ENCODE peak calls at places on chromosomes 16 and 17, in six cellular contexts. S, Z, Y, P, L and I are unnamed samples.

GRCh38 chr17:40281663-40282062 is 6.0 kb upstream of the CDC6 start:
- DNase-seq in P (no peak), Z (no peak), S (no peak), Y (no peak), L (no peak), I (no peak)

GRCh38 chr16:54242199-54242598 is 44.4 kb downstream of the IRX3 start:
- DNase-seq in L (no peak), P (peak), Y (no peak), S (no peak), Z (peak), I (no peak)

GRCh38 chr17:33562792-33563191 is 269.7 kb upstream of the ASIC2 start:
- DNase-seq in P (no peak), Y (no peak), Z (no peak), L (no peak), S (no peak), I (no peak)

GRCh38 chr17:75979705-75980187 is 706 bp downstream of the TEN1 start:
- DNase-seq in Y (no peak), Z (no peak), L (peak), P (no peak), S (no peak), I (no peak)

GRCh38 chr17:7842380-7842949 is 8.4 kb downstream of the KDM6B start:
- DNase-seq in P (peak), S (peak), L (peak), Z (peak), Y (peak), I (peak)

GRCh38 chr16:77589071-77589755 is 133.1 kb upstream of the NUDT7 start:
- DNase-seq in Z (no peak), S (no peak), Y (no peak), L (peak), P (no peak), I (no peak)

GRCh38 chr16:66223176-66223780 is 143.2 kb upstream of the CDH5 start:
- DNase-seq in P (no peak), Z (no peak), S (no peak), Y (no peak), L (peak), I (no peak)

GRCh38 chr16:88380099-88380498 is 2.7 kb upstream of the ZNF469 start:
- DNase-seq in P (no peak), S (no peak), Y (no peak), L (no peak), Z (no peak), I (no peak)

GRCh38 chr16:73196670-73197069 is 148.7 kb upstream of the ZFHX3 start:
- DNase-seq in P (peak), L (peak), S (peak), Z (peak), Y (peak), I (peak)

GRCh38 chr16:4734063-4734729 is at the start of the genes ANKS3 and DNAAF8:
- DNase-seq in L (peak), Z (peak), S (peak), P (peak), Y (peak), I (peak)
- H3K27ac ChIP-seq in L (peak), Z (peak), S (peak), P (peak), Y (peak), I (peak)

GRCh38 chr17:65231086-65231485 is 93.9 kb downstream of the RGS9 start:
- DNase-seq in S (no peak), P (peak), Y (no peak), L (no peak), Z (no peak), I (no peak)

GRCh38 chr17:65230040-65230439 is 92.9 kb downstream of the RGS9 start:
- DNase-seq in L (no peak), S (no peak), P (peak), Y (no peak), Z (no peak), I (no peak)

GRCh38 chr17:65229596-65229995 is 92.4 kb downstream of the RGS9 start:
- DNase-seq in Z (no peak), L (no peak), Y (no peak), S (no peak), P (no peak), I (no peak)

GRCh38 chr17:65228734-65229390 is 91.7 kb downstream of the RGS9 start:
- DNase-seq in Z (peak), S (no peak), Y (no peak), P (no peak), L (peak), I (peak)

DNA sequence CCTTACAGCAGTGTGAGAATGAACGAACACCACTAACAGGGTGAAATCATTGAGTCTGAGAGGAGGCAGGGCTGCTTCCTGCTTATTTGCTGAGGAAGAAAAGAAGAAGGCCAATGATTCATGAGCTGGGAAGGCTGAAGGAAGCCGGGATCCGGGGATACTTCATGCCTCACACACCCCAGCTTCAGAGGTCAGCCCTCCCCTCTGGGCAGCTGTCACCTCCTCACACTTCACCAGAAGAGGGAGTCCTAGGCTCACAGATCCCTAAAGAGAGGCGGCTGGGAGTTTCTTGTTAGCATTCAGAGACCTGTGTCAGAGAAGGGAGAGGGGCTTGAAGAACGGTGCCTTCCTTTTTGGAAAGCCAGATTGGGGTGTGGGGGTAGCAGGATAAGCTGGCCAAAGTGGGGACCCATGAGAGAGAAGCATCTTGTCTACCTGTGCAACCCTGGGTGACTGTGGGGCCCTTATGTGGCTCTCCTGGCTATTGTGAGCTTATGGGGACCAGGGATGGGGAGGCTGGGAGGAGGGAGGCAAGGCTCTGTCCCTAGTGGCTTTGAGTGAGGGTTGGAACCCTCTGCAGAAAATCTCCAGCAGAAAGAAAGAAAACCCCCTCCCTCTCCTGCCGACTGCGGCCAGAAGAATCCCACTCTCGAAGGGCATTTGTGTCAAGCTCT is 94.6 kb downstream of the RGS9 start:
- DNase-seq in Z (peak), Y (no peak), S (peak), L (peak), P (peak), I (peak)
- TF ChIP-seq CTCF in Z (peak), Y (peak), S (peak), L (peak), P (peak), I (peak)

GRCh38 chr17:16889088-16889465 is 82.8 kb downstream of the TNFRSF13B start:
- DNase-seq in Y (no peak), L (no peak), S (no peak), Z (no peak), P (no peak), I (no peak)
- H3K27ac ChIP-seq in Y (no peak), L (no peak), S (no peak), Z (no peak), P (no peak), I (no peak)

GRCh38 chr16:85515830-85516397 is 97.2 kb upstream of the GSE1 start:
- DNase-seq in Z (no peak), P (no peak), S (no peak), L (no peak), Y (no peak), I (peak)
- TF ChIP-seq CTCF in Z (no peak), P (no peak), S (no peak), L (no peak), Y (no peak), I (no peak)

GRCh38 chr17:17173921-17174320 is 32.2 kb downstream of the PLD6 start:
- DNase-seq in S (no peak), Y (no peak), P (no peak), Z (no peak), L (no peak), I (no peak)

GRCh38 chr17:17171991-17172939 is 33.9 kb downstream of the PLD6 start:
- DNase-seq in S (no peak), Y (peak), Z (no peak), L (no peak), P (no peak), I (no peak)

GRCh38 chr17:17171186-17171585 is 34.9 kb downstream of the PLD6 start:
- DNase-seq in L (no peak), Z (no peak), Y (no peak), P (no peak), S (no peak), I (no peak)

GRCh38 chr17:17175340-17175739 is 30.8 kb downstream of the PLD6 start:
- DNase-seq in Y (no peak), S (no peak), P (no peak), Z (no peak), L (no peak), I (no peak)

DNA sequence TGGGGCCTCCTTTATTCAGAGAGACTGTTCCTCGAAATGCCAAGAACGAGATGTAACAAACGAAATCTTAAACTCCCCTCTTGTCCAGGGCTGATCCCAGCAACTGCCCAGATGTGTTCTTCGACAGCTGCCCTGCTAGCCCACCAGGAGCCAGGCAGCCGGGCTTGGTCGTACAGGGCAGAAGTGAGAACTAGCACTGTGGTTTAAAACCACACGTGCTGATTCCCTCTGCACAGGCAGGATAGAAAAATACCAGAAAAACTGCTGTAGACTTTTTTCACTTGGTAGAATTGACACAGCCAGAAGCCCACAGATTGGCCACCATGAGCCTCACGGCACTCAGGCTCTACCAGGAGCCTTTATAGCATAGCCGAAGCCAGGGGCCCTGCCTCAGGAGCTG is 33.1 kb downstream of the PLD6 start:
- DNase-seq in L (no peak), Z (no peak), Y (no peak), P (no peak), S (no peak), I (no peak)
- H3K27ac ChIP-seq in L (no peak), Z (no peak), Y (peak), P (no peak), S (peak), I (peak)

DNA sequence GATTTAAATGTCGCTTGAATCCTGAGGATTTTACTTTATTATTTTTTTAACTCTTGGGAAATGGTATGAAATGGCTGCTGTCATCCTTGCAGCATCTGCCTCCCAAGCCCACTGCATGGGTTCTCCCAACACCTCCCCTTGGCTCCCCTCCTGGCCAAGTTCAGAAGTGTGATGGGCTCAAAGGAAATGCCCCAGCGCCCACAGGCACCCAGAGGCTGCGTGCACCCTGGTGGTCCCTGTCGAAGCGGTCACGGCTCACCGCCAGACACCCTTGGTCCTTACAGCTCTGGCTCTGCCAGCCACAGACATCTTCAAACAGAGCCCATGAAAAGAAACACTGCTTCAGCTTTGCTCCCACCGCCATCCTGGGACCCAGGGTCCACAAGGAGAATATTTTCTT is 334.7 kb downstream of the SOX9 start:
- DNase-seq in Z (no peak), S (no peak), P (peak), L (no peak), Y (no peak), I (no peak)
- TF ChIP-seq CTCF in Z (no peak), S (no peak), P (no peak), L (no peak), Y (no peak), I (no peak)

GRCh38 chr16:46662123-46662522 is 26.9 kb downstream of the VPS35 start:
- DNase-seq in Z (no peak), Y (no peak), L (no peak), S (no peak), P (no peak), I (no peak)
- H3K27ac ChIP-seq in Z (no peak), Y (no peak), L (no peak), S (no peak), P (no peak), I (no peak)

DNA sequence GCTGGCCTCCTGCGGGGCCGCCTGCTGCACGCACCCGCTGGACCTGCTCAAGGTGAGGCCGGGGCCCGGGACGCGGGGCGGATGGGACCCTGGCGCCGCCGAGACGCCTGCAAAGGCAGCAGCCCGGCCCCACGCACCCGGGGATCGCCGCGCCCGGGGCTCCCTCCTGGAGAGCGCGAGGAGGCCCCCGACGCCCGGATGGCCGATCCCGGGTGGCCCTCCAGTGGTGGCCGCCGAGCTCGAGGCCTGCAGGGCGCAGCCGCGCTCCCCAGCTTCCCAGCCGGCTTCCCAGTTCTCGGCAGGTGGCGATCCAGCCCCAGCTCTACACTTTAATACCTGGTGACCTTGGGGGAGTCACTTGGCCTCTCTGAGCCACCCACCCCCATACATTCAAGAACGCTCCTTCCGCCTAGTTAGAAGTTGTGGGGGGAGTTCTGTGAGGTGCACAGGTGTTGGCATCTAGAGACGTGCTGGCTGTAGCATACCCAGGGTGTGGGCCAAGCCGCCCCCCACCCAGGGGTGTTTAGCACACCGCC is 452 bp downstream of the SLC25A10 start:
- DNase-seq in Z (no peak), L (no peak), S (no peak), P (peak), Y (no peak), I (peak)
- TF ChIP-seq CTCF in Z (no peak), L (no peak), S (no peak), P (peak), Y (no peak), I (no peak)

GRCh38 chr16:6692874-6693273 is 639.8 kb upstream of the RBFOX1 start:
- DNase-seq in Y (no peak), L (no peak), Z (no peak), S (no peak), P (no peak), I (no peak)
- H3K27ac ChIP-seq in Y (no peak), L (no peak), Z (no peak), S (no peak), P (no peak), I (no peak)